ENCODE peak calls at places on chromosomes 1 and 21, in four cellular contexts. U is NCI-H1092 treated with DMSO at 0.1 percent for 48 hours, R is germinal center, J is NCI-H1105. G is an unnamed sample.

GRCh38 chr21:39088831-39089380 is 94.3 kb downstream of the PSMG1 start:
- DNase-seq in J (no peak), R (no peak), U (no peak), G (peak)

GRCh38 chr1:42939216-42939615 is 19.5 kb downstream of the SLC2A1 start:
- DNase-seq in U (no peak), J (no peak), R (no peak), G (no peak)

GRCh38 chr1:235834620-235835019 is 32.1 kb downstream of the LYST start:
- DNase-seq in R (no peak), J (no peak), U (peak), G (peak)

GRCh38 chr1:156076609-156077429 is 5.4 kb downstream of the MEX3A start:
- DNase-seq in J (no peak), R (peak), U (no peak), G (no peak)

GRCh38 chr1:22494144-22494543 is 42.5 kb downstream of the ZBTB40 start:
- DNase-seq in U (no peak), R (no peak), J (no peak), G (no peak)

GRCh38 chr21:43703068-43703880 is 15.7 kb upstream of the PDXK start:
- DNase-seq in R (no peak), J (no peak), U (no peak), G (peak)

GRCh38 chr1:62725981-62726588 is 37.9 kb upstream of the DOCK7 start:
- DNase-seq in U (no peak), R (no peak), J (no peak), G (no peak)

GRCh38 chr1:98556521-98557158 is 104.9 kb upstream of the SNX7 start:
- DNase-seq in R (no peak), U (peak), J (no peak), G (peak)

GRCh38 chr1:39508857-39509305 is 17.4 kb downstream of the BMP8A start:
- DNase-seq in J (no peak), U (no peak), R (peak), G (no peak)

GRCh38 chr1:226986496-226987178 is 46.5 kb downstream of the COQ8A start:
- DNase-seq in R (no peak), U (no peak), J (no peak), G (no peak)

GRCh38 chr1:162846256-162847212 is 14.4 kb downstream of the CCDC190 start:
- DNase-seq in U (no peak), J (no peak), R (no peak), G (no peak)

GRCh38 chr1:164794310-164794709 is 235.3 kb downstream of the PBX1 start:
- DNase-seq in R (no peak), J (no peak), U (no peak), G (no peak)

GRCh38 chr1:16145030-16145987 is 10.6 kb downstream of the EPHA2 start:
- DNase-seq in U (peak), J (peak), R (no peak), G (peak)

GRCh38 chr1:205438213-205439158 is 16.6 kb upstream of the LEMD1 start:
- DNase-seq in J (peak), R (no peak), U (peak), G (peak)

GRCh38 chr1:29811247-29811646 is 574.9 kb downstream of the PTPRU start:
- DNase-seq in R (no peak), J (no peak), U (no peak), G (no peak)

GRCh38 chr1:3672971-3673361 is 20.6 kb downstream of the TP73 start:
- DNase-seq in U (no peak), J (no peak), R (no peak), G (no peak)

GRCh38 chr1:230317823-230318819 is 108.0 kb downstream of the PGBD5 start:
- DNase-seq in U (no peak), J (no peak), R (no peak), G (peak)

GRCh38 chr1:64882574-64883255 is 83.6 kb downstream of the JAK1 start:
- DNase-seq in J (no peak), R (no peak), U (no peak), G (no peak)

GRCh38 chr1:226736908-226737818 is 1.9 kb downstream of the ITPKB start:
- DNase-seq in J (no peak), R (peak), U (peak), G (peak)

GRCh38 chr21:33682992-33683627 is 40.8 kb downstream of the ITSN1 start:
- DNase-seq in J (no peak), U (no peak), R (no peak), G (peak)

GRCh38 chr1:170010443-170010842 is 64.1 kb downstream of the KIFAP3 start:
- DNase-seq in J (no peak), R (no peak), U (peak), G (peak)

GRCh38 chr1:228368801-228369607 is 37.6 kb downstream of the TRIM11 start:
- DNase-seq in U (no peak), J (no peak), R (no peak), G (no peak)

GRCh38 chr1:234608026-234608719 is 1.8 kb downstream of the IRF2BP2 start:
- DNase-seq in U (peak), J (peak), R (peak), G (peak)

GRCh38 chr1:21764615-21765423 is 18.1 kb downstream of the USP48 start:
- DNase-seq in R (no peak), J (peak), U (no peak), G (peak)

GRCh38 chr1:186482661-186483255 is 21.8 kb upstream of the PDC start:
- DNase-seq in J (peak), U (peak), R (peak), G (peak)

GRCh38 chr21:39647476-39647875 is 34.7 kb downstream of the B3GALT5 start:
- DNase-seq in U (no peak), R (no peak), J (no peak), G (no peak)

GRCh38 chr1:29960906-29961675 is 724.8 kb downstream of the PTPRU start:
- DNase-seq in U (no peak), R (no peak), J (no peak), G (no peak)

GRCh38 chr1:67626495-67627235 is 58.3 kb upstream of the GADD45A start:
- DNase-seq in J (no peak), R (no peak), U (no peak), G (peak)

GRCh38 chr1:44994306-44994898 is 8.0 kb upstream of the EIF2B3 start:
- DNase-seq in R (no peak), U (no peak), J (no peak), G (no peak)

GRCh38 chr1:3011631-3012510 is 9.4 kb upstream of the ACTRT2 start:
- DNase-seq in J (no peak), U (no peak), R (no peak), G (no peak)

GRCh38 chr1:22350171-22350961 is 101.3 kb upstream of the ZBTB40 start:
- DNase-seq in J (no peak), U (peak), R (no peak), G (peak)

GRCh38 chr21:17769049-17769845 is 49.9 kb downstream of the C21orf91 start:
- DNase-seq in U (no peak), J (no peak), R (no peak), G (no peak)

GRCh38 chr1:10889628-10890353 is 93.3 kb upstream of the CASZ1 start:
- DNase-seq in U (peak), J (no peak), R (no peak), G (no peak)

GRCh38 chr1:64686828-64687724 is 57.8 kb upstream of the RAVER2 start:
- DNase-seq in R (peak), J (peak), U (peak), G (peak)

GRCh38 chr1:107692580-107693345 is 272.2 kb downstream of the VAV3 start:
- DNase-seq in R (no peak), U (peak), J (no peak), G (peak)

GRCh38 chr1:156676820-156677615 is at the start of gene NES:
- DNase-seq in U (no peak), J (peak), R (no peak), G (peak)

GRCh38 chr1:61157420-61157987 is 75.1 kb downstream of the NFIA start:
- DNase-seq in R (no peak), J (no peak), U (no peak), G (no peak)

GRCh38 chr1:203172184-203173115 is 3.2 kb downstream of the MYBPH start:
- DNase-seq in U (peak), R (peak), J (peak), G (peak)